ENCODE peak calls at places on chromosomes 3 and 15, in four cellular contexts. One of them, this sample, is unnamed.

GRCh38 chr3:81998139-81998755 is 236.8 kb upstream of the GBE1 start:
- DNase-seq in left lung: no peak
- DNase-seq in pancreas: peak; percentile 12
- DNase-seq in lower leg skin: no peak
- DNase-seq in this sample: peak; percentile 72

GRCh38 chr3:171323934-171324535 is 136.2 kb downstream of the TNIK start:
- DNase-seq in lower leg skin: no peak
- DNase-seq in left lung: no peak
- DNase-seq in pancreas: peak; percentile 50
- DNase-seq in this sample: peak; percentile 41

GRCh38 chr3:162597221-162597620 is 1100.6 kb downstream of the OTOL1 start:
- DNase-seq in lower leg skin: no peak
- DNase-seq in pancreas: no peak
- DNase-seq in left lung: no peak
- DNase-seq in this sample: no peak

GRCh38 chr3:153246805-153247204 is 84.8 kb downstream of the RAP2B start:
- DNase-seq in left lung: no peak
- DNase-seq in pancreas: no peak
- DNase-seq in lower leg skin: no peak
- DNase-seq in this sample: peak; percentile 35

GRCh38 chr3:52110502-52110901 is 43.7 kb downstream of the POC1A start:
- DNase-seq in left lung: no peak
- DNase-seq in lower leg skin: no peak
- DNase-seq in pancreas: no peak
- DNase-seq in this sample: peak; percentile 49

GRCh38 chr3:60953406-60953805 is 297.8 kb downstream of the FHIT start:
- DNase-seq in lower leg skin: no peak
- DNase-seq in left lung: no peak
- DNase-seq in pancreas: no peak
- DNase-seq in this sample: peak; percentile 12

GRCh38 chr3:138374573-138375134 is 26.3 kb downstream of the MRAS start:
- DNase-seq in pancreas: no peak
- DNase-seq in left lung: no peak
- DNase-seq in lower leg skin: no peak
- DNase-seq in this sample: no peak

GRCh38 chr15:73305331-73306211 is 63.2 kb downstream of the HCN4 start:
- DNase-seq in pancreas: no peak
- DNase-seq in lower leg skin: no peak
- DNase-seq in left lung: no peak
- DNase-seq in this sample: peak; percentile 57

GRCh38 chr3:64674591-64675076 is 13.2 kb downstream of the ADAMTS9 start:
- DNase-seq in lower leg skin: no peak
- DNase-seq in pancreas: no peak
- DNase-seq in left lung: no peak
- DNase-seq in this sample: peak; percentile 47

GRCh38 chr3:44048196-44048924 is 193.3 kb upstream of the TOPAZ1 start:
- DNase-seq in left lung: no peak
- DNase-seq in pancreas: peak; percentile 25
- DNase-seq in lower leg skin: peak; percentile 13
- DNase-seq in this sample: no peak

GRCh38 chr3:65830948-65831732 is 207.6 kb downstream of the MAGI1 start:
- DNase-seq in left lung: no peak
- DNase-seq in lower leg skin: no peak
- DNase-seq in pancreas: no peak
- DNase-seq in this sample: no peak

GRCh38 chr15:67125589-67126502 is 60.4 kb downstream of the SMAD3 start:
- DNase-seq in lower leg skin: peak; percentile 94
- DNase-seq in left lung: no peak
- DNase-seq in pancreas: peak; percentile 70
- DNase-seq in this sample: peak; percentile 99

GRCh38 chr3:196355668-196356067 is 17.5 kb upstream of the TM4SF19 start:
- DNase-seq in left lung: no peak
- DNase-seq in lower leg skin: no peak
- DNase-seq in pancreas: no peak
- DNase-seq in this sample: no peak

GRCh38 chr3:20564966-20565365 is 379.0 kb upstream of the SGO1 start:
- DNase-seq in left lung: no peak
- DNase-seq in lower leg skin: no peak
- DNase-seq in pancreas: no peak
- DNase-seq in this sample: peak; percentile 70

GRCh38 chr3:58349792-58350626 is 17.3 kb downstream of the PXK start:
- DNase-seq in left lung: no peak
- DNase-seq in lower leg skin: peak; percentile 70
- DNase-seq in pancreas: peak; percentile 23
- DNase-seq in this sample: peak; percentile 16

GRCh38 chr3:186493507-186493906 is 50.7 kb downstream of the CRYGS start:
- DNase-seq in pancreas: no peak
- DNase-seq in left lung: no peak
- DNase-seq in lower leg skin: no peak
- DNase-seq in this sample: no peak

GRCh38 chr3:177299250-177299649 is 102.0 kb upstream of the TBL1XR1 start:
- DNase-seq in lower leg skin: no peak
- DNase-seq in pancreas: no peak
- DNase-seq in left lung: no peak
- DNase-seq in this sample: no peak

GRCh38 chr15:55532944-55533343 is 24.9 kb upstream of the DNAAF4 start:
- DNase-seq in left lung: no peak
- DNase-seq in lower leg skin: no peak
- DNase-seq in pancreas: no peak
- DNase-seq in this sample: no peak

GRCh38 chr3:129344540-129345220 is 66.0 kb downstream of the HMCES start:
- DNase-seq in left lung: no peak
- DNase-seq in lower leg skin: no peak
- DNase-seq in pancreas: no peak
- DNase-seq in this sample: no peak

GRCh38 chr3:43373588-43373935 is 87.2 kb downstream of the SNRK start:
- DNase-seq in left lung: no peak
- DNase-seq in pancreas: no peak
- DNase-seq in lower leg skin: no peak
- DNase-seq in this sample: no peak

GRCh38 chr15:74251187-74251811 is 15.2 kb downstream of the CCDC33 start:
- DNase-seq in pancreas: peak; percentile 83
- DNase-seq in left lung: peak; percentile 55
- DNase-seq in lower leg skin: no peak
- DNase-seq in this sample: no peak

GRCh38 chr15:89910891-89911626 is 1.7 kb downstream of the ARPIN start:
- DNase-seq in lower leg skin: no peak
- DNase-seq in pancreas: peak; percentile 61
- DNase-seq in left lung: no peak
- DNase-seq in this sample: no peak

GRCh38 chr3:176967525-176967924 is 229.8 kb downstream of the TBL1XR1 start:
- DNase-seq in lower leg skin: no peak
- DNase-seq in left lung: no peak
- DNase-seq in pancreas: no peak
- DNase-seq in this sample: no peak

GRCh38 chr15:62068071-62068786 is 1.5 kb downstream of the C2CD4A start:
- DNase-seq in lower leg skin: no peak
- DNase-seq in left lung: peak; percentile 94
- DNase-seq in pancreas: peak; percentile 63
- DNase-seq in this sample: no peak

GRCh38 chr15:47756872-47757271 is 39.6 kb downstream of the SEMA6D start:
- DNase-seq in pancreas: no peak
- DNase-seq in left lung: peak; percentile 38
- DNase-seq in lower leg skin: no peak
- DNase-seq in this sample: peak; percentile 93

GRCh38 chr3:37631686-37632085 is 230.0 kb upstream of the CTDSPL start:
- DNase-seq in pancreas: no peak
- DNase-seq in left lung: no peak
- DNase-seq in lower leg skin: no peak
- DNase-seq in this sample: no peak

GRCh38 chr15:68650901-68651709 is 72.3 kb downstream of the CORO2B start:
- DNase-seq in lower leg skin: peak; percentile 88
- DNase-seq in left lung: peak; percentile 87
- DNase-seq in pancreas: peak; percentile 63
- DNase-seq in this sample: no peak

GRCh38 chr3:155363690-155364070 is 70.2 kb upstream of the STRIT1 start:
- DNase-seq in lower leg skin: no peak
- DNase-seq in left lung: no peak
- DNase-seq in pancreas: no peak
- DNase-seq in this sample: no peak

GRCh38 chr15:73704869-73705645 is 20.9 kb downstream of the CD276 start:
- DNase-seq in pancreas: peak; percentile 61
- DNase-seq in lower leg skin: no peak
- DNase-seq in left lung: peak; percentile 86
- DNase-seq in this sample: peak; percentile 71

GRCh38 chr3:16427309-16427965 is 86.1 kb downstream of the RFTN1 start:
- DNase-seq in pancreas: no peak
- DNase-seq in lower leg skin: no peak
- DNase-seq in left lung: no peak
- DNase-seq in this sample: peak; percentile 90

GRCh38 chr3:5754602-5755001 is 567.1 kb downstream of the EDEM1 start:
- DNase-seq in left lung: no peak
- DNase-seq in lower leg skin: no peak
- DNase-seq in pancreas: no peak
- DNase-seq in this sample: no peak

GRCh38 chr3:127855246-127855645 is 32.9 kb upstream of the MGLL start:
- DNase-seq in pancreas: no peak
- DNase-seq in lower leg skin: no peak
- DNase-seq in left lung: no peak
- DNase-seq in this sample: no peak

GRCh38 chr3:127859706-127860105 is 37.4 kb upstream of the MGLL start:
- DNase-seq in pancreas: no peak
- DNase-seq in left lung: no peak
- DNase-seq in lower leg skin: no peak
- DNase-seq in this sample: no peak

GRCh38 chr3:127857270-127857801 is 35.0 kb upstream of the MGLL start:
- DNase-seq in pancreas: no peak
- DNase-seq in left lung: no peak
- DNase-seq in lower leg skin: no peak
- DNase-seq in this sample: peak; percentile 9

GRCh38 chr3:127858477-127858876 is 36.2 kb upstream of the MGLL start:
- DNase-seq in left lung: no peak
- DNase-seq in lower leg skin: no peak
- DNase-seq in pancreas: no peak
- DNase-seq in this sample: no peak

DNA sequence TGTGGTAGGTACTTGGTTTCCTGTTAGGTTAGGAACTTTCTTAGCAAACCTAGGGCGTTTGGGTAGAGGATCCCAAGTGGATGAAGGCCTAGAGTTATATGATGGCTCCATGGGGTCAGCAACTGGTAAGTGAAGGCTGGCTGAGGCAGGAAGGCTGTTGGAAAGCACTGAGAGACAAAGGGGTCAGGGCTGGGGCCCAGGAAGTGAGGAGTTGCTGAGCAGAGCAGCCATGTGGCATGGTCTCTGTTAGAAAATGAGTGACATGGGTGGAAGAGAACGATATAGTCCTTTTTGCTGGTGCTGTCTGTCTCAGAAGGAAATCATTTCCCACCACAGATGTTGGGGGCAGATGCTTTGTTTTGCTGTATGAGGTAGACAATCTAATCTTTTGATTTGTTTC is 34.5 kb upstream of the MGLL start:
- DNase-seq in pancreas: no peak
- DNase-seq in left lung: no peak
- DNase-seq in lower leg skin: no peak
- DNase-seq in this sample: no peak
- H3K4me3 ChIP-seq in pancreas: no peak overlapping the region
- H3K4me3 ChIP-seq in left lung: no peak overlapping the region
- H3K4me3 ChIP-seq in lower leg skin: no peak overlapping the region
- H3K4me3 ChIP-seq in this sample: no peak overlapping the region

GRCh38 chr3:56919137-56919796 is 117.5 kb upstream of the ARHGEF3 start:
- DNase-seq in left lung: no peak
- DNase-seq in lower leg skin: no peak
- DNase-seq in pancreas: no peak
- DNase-seq in this sample: no peak

GRCh38 chr3:56917740-56918568 is 116.2 kb upstream of the ARHGEF3 start:
- DNase-seq in left lung: no peak
- DNase-seq in lower leg skin: no peak
- DNase-seq in pancreas: no peak
- DNase-seq in this sample: no peak

GRCh38 chr3:56923546-56924224 is 121.9 kb upstream of the ARHGEF3 start:
- DNase-seq in left lung: no peak
- DNase-seq in lower leg skin: no peak
- DNase-seq in pancreas: peak; percentile 13
- DNase-seq in this sample: peak; percentile 32

GRCh38 chr3:56919797-56920195 is 118.0 kb upstream of the ARHGEF3 start:
- DNase-seq in lower leg skin: no peak
- DNase-seq in left lung: no peak
- DNase-seq in pancreas: no peak
- DNase-seq in this sample: no peak

GRCh38 chr3:56921573-56922571 is 120.1 kb upstream of the ARHGEF3 start:
- DNase-seq in pancreas: no peak
- DNase-seq in left lung: no peak
- DNase-seq in lower leg skin: no peak
- DNase-seq in this sample: no peak
- H3K4me3 ChIP-seq in pancreas: no peak overlapping the region
- H3K4me3 ChIP-seq in left lung: no peak overlapping the region
- H3K4me3 ChIP-seq in lower leg skin: no peak overlapping the region
- H3K4me3 ChIP-seq in this sample: no peak overlapping the region

GRCh38 chr3:29513236-29513635 is 232.4 kb downstream of the RBMS3 start:
- DNase-seq in pancreas: no peak
- DNase-seq in lower leg skin: no peak
- DNase-seq in left lung: no peak
- DNase-seq in this sample: no peak

GRCh38 chr3:29514912-29515311 is 234.0 kb downstream of the RBMS3 start:
- DNase-seq in lower leg skin: no peak
- DNase-seq in pancreas: no peak
- DNase-seq in left lung: no peak
- DNase-seq in this sample: no peak

GRCh38 chr3:29514170-29514569 is 233.3 kb downstream of the RBMS3 start:
- DNase-seq in left lung: no peak
- DNase-seq in pancreas: no peak
- DNase-seq in lower leg skin: no peak
- DNase-seq in this sample: no peak

GRCh38 chr3:29516164-29516563 is 235.3 kb downstream of the RBMS3 start:
- DNase-seq in pancreas: no peak
- DNase-seq in left lung: no peak
- DNase-seq in lower leg skin: no peak
- DNase-seq in this sample: no peak

GRCh38 chr3:29515451-29515850 is 234.6 kb downstream of the RBMS3 start:
- DNase-seq in left lung: no peak
- DNase-seq in pancreas: no peak
- DNase-seq in lower leg skin: no peak
- DNase-seq in this sample: no peak
- H3K4me3 ChIP-seq in left lung: no peak overlapping the region
- H3K4me3 ChIP-seq in pancreas: no peak overlapping the region
- H3K4me3 ChIP-seq in lower leg skin: no peak overlapping the region
- H3K4me3 ChIP-seq in this sample: no peak overlapping the region

DNA sequence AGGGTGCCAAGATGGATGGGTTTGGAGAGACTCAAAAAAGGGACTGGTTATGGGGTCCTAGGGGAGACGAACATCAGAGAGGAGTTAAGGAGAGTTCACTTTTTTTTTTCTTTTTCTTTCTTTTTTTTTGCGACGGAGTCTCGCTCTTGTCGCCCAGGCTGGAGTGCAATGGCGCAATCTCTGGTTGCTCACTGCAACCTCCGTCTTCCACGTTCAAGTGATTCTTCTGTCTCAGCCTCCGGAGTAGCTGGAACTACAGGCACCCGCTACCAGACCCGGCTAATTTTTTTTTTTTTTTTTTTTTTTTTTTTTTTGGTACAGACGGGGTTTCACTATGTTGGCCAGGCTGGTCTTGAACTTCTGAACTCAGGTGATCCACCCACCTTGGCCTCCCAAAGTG is 1.2 kb downstream of the SPINT1 start:
- DNase-seq in left lung: no peak
- DNase-seq in pancreas: no peak
- DNase-seq in lower leg skin: no peak
- DNase-seq in this sample: no peak
- H3K4me3 ChIP-seq in left lung: peak overlapping the region; percentile 47
- H3K4me3 ChIP-seq in pancreas: peak overlapping the region; percentile 77
- H3K4me3 ChIP-seq in lower leg skin: peak overlapping the region; percentile 46
- H3K4me3 ChIP-seq in this sample: peak overlapping the region; percentile 30

GRCh38 chr15:40082195-40082868 is 26.3 kb downstream of the BMF start:
- DNase-seq in left lung: no peak
- DNase-seq in pancreas: no peak
- DNase-seq in lower leg skin: no peak
- DNase-seq in this sample: no peak
- H3K4me3 ChIP-seq in left lung: peak overlapping the region; percentile 8
- H3K4me3 ChIP-seq in pancreas: no peak overlapping the region
- H3K4me3 ChIP-seq in lower leg skin: no peak overlapping the region
- H3K4me3 ChIP-seq in this sample: peak overlapping the region; percentile 36